ENCODE peak calls at places on chromosomes 1 and 21, in ten cellular contexts. M, Z, J, U, Q, G, P, B, W and C are unnamed samples.

GRCh38 chr1:24526940-24527542 is 24.4 kb downstream of the RCAN3 start:
- DNase-seq in M (no peak), Z (no peak), J (peak; percentile 65), U (peak; percentile 56), Q (peak; percentile 16), G (peak; percentile 38), P (peak; percentile 20), B (no peak), W (peak; percentile 37), C (no peak)

GRCh38 chr1:9657521-9658032 is 6.0 kb downstream of the PIK3CD start:
- DNase-seq in M (no peak), Z (no peak), J (no peak), U (no peak), Q (no peak), G (no peak), P (no peak), B (no peak), W (no peak), C (no peak)

GRCh38 chr1:30371888-30372791 is 351.2 kb downstream of the MATN1 start:
- DNase-seq in M (no peak), Z (peak; percentile 35), J (no peak), U (no peak), Q (no peak), G (no peak), P (no peak), B (peak; percentile 27), W (no peak), C (peak; percentile 51)

GRCh38 chr21:44850208-44850800 is 23.2 kb downstream of the PTTG1IP start:
- DNase-seq in M (no peak), Z (no peak), J (no peak), U (no peak), Q (no peak), G (no peak), P (no peak), B (no peak), W (no peak), C (no peak)

GRCh38 chr1:6351480-6352137 is 42.0 kb downstream of the ACOT7 start:
- DNase-seq in M (no peak), Z (no peak), J (no peak), U (no peak), Q (no peak), G (no peak), P (no peak), B (no peak), W (no peak), C (no peak)

GRCh38 chr1:63893976-63894375 is 120.2 kb downstream of the ROR1 start:
- DNase-seq in M (no peak), Z (no peak), J (peak; percentile 80), U (no peak), Q (no peak), G (no peak), P (no peak), B (no peak), W (no peak), C (no peak)

GRCh38 chr1:85048296-85049064 is at the start of gene MCOLN3:
- DNase-seq in M (no peak), Z (peak; percentile 75), J (peak; percentile 58), U (peak; percentile 61), Q (peak; percentile 19), G (no peak), P (no peak), B (peak; percentile 70), W (peak; percentile 77), C (peak; percentile 86)

GRCh38 chr1:201275266-201275666 is 8.0 kb upstream of the PKP1 start:
- DNase-seq in M (no peak), Z (no peak), J (peak; percentile 100), U (peak; percentile 98), Q (peak; percentile 79), G (peak; percentile 84), P (peak; percentile 43), B (no peak), W (no peak), C (no peak)

GRCh38 chr1:154263465-154264332 is 8.7 kb upstream of the HAX1 start:
- DNase-seq in M (no peak), Z (no peak), J (no peak), U (peak; percentile 24), Q (no peak), G (no peak), P (peak; percentile 37), B (no peak), W (no peak), C (no peak)

GRCh38 chr1:201591348-201591747 is 52.4 kb downstream of the NAV1 start:
- DNase-seq in M (no peak), Z (no peak), J (no peak), U (no peak), Q (no peak), G (no peak), P (no peak), B (peak; percentile 37), W (no peak), C (peak; percentile 72)

GRCh38 chr21:25199944-25200343 is 407.3 kb downstream of the MRPL39 start:
- DNase-seq in M (no peak), Z (no peak), J (peak; percentile 54), U (no peak), Q (no peak), G (no peak), P (no peak), B (no peak), W (no peak), C (no peak)

GRCh38 chr1:44029260-44029910 is 1.9 kb downstream of the SLC6A9 start:
- DNase-seq in M (no peak), Z (no peak), J (no peak), U (peak; percentile 50), Q (no peak), G (no peak), P (no peak), B (no peak), W (no peak), C (no peak)

GRCh38 chr1:162151900-162152829 is 82.7 kb downstream of the NOS1AP start:
- DNase-seq in M (peak; percentile 77), Z (no peak), J (no peak), U (no peak), Q (no peak), G (peak; percentile 93), P (peak; percentile 64), B (no peak), W (no peak), C (no peak)

GRCh38 chr1:206794294-206794908 is 22.1 kb upstream of the IL10 start:
- DNase-seq in M (no peak), Z (no peak), J (no peak), U (no peak), Q (no peak), G (no peak), P (no peak), B (no peak), W (no peak), C (no peak)

GRCh38 chr21:36321325-36322082 is 1.5 kb downstream of the MORC3 start:
- DNase-seq in M (no peak), Z (no peak), J (peak; percentile 35), U (peak; percentile 54), Q (no peak), G (peak; percentile 41), P (peak; percentile 35), B (peak; percentile 46), W (peak; percentile 68), C (peak; percentile 58)

GRCh38 chr1:222161676-222162075 is 386.2 kb downstream of the HHIPL2 start:
- DNase-seq in M (no peak), Z (no peak), J (no peak), U (no peak), Q (no peak), G (peak; percentile 48), P (peak; percentile 21), B (no peak), W (no peak), C (no peak)

DNA sequence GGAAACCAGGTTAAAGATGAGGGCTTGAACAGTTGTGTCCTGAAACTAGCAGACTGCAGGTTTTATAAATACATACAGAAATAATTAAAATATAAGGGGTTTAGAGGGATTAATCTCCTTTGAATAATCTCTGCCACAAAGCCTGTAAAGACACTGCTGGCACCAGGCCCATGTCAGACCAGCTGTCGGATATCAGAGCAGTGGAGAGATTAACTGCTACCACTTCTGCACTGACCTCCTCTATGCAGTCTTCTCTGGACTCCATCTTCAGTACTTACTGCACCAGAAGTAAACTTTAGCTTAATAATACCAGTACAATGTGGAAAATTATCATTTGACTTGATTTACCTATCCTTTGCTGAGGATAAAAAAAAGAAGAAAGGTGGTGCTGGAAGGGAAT is 128.6 kb downstream of the LHX4 start:
- DNase-seq in M (no peak), Z (no peak), J (no peak), U (no peak), Q (no peak), G (peak; percentile 41), P (peak; percentile 22), B (no peak), W (peak; percentile 28), C (no peak)
- H3K9ac ChIP-seq in M (no peak overlapping the region), Z (no peak overlapping the region), J (no peak overlapping the region), U (no peak overlapping the region), Q (no peak overlapping the region), G (no peak overlapping the region), P (no peak overlapping the region), B (no peak overlapping the region), W (no peak overlapping the region), C (no peak overlapping the region)

DNA sequence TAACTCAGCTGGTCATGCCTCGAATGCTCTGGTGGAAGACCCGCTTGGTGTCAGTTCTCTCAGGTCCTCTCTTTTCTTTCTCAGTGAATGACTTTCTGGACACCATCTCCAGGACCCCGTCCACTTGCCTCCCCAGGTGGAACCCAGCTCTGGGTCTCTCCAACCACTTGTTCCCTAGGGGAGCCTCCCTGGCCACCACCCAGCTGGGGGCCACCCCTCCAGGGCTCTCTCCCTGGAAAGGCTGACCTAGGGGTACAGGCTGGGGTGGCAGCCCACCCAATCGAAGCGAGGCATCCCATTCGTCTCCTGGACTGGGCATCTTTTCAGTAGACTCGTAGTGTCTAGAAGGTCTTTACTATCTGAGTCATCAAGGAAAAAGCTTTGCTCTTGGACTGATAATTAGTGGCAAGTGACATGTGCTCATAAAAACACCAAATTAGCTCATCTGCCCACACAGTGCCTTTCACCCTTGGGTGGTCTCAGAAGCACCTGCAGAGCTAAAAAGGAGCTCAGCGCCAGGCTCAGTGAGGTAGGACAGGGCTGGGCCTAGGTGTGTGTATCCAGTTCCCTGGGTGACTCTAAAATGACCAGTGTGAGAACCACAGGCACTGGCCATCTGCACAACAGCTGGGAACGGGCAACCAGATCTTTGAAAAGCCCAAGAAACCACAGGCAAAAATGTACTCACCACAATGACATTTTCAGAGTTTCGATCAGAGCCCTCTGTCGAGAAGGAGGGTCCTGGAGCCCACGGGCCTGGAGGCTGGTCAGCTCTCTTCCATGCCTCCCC is 2.4 kb upstream of the PDXK start:
- DNase-seq in M (no peak), Z (no peak), J (no peak), U (peak; percentile 54), Q (no peak), G (no peak), P (peak; percentile 36), B (no peak), W (no peak), C (no peak)
- H3K9ac ChIP-seq in M (no peak overlapping the region), Z (no peak overlapping the region), J (no peak overlapping the region), U (no peak overlapping the region), Q (no peak overlapping the region), G (no peak overlapping the region), P (no peak overlapping the region), B (no peak overlapping the region), W (no peak overlapping the region), C (no peak overlapping the region)

GRCh38 chr1:170730443-170730842 is 66.5 kb downstream of the PRRX1 start:
- DNase-seq in M (no peak), Z (no peak), J (peak; percentile 32), U (peak; percentile 44), Q (no peak), G (no peak), P (peak; percentile 49), B (no peak), W (no peak), C (no peak)
- H3K9ac ChIP-seq in M (no peak overlapping the region), Z (no peak overlapping the region), J (no peak overlapping the region), U (peak overlapping the region; percentile 2), Q (no peak overlapping the region), G (no peak overlapping the region), P (no peak overlapping the region), B (no peak overlapping the region), W (no peak overlapping the region), C (no peak overlapping the region)

GRCh38 chr1:184438363-184438762 is 51.5 kb downstream of the C1orf21 start:
- DNase-seq in M (no peak), Z (no peak), J (no peak), U (no peak), Q (no peak), G (no peak), P (no peak), B (no peak), W (no peak), C (no peak)
- H3K9ac ChIP-seq in M (no peak overlapping the region), Z (no peak overlapping the region), J (no peak overlapping the region), U (no peak overlapping the region), Q (no peak overlapping the region), G (no peak overlapping the region), P (no peak overlapping the region), B (no peak overlapping the region), W (no peak overlapping the region), C (no peak overlapping the region)